ENCODE peak calls at places on chromosomes 11 and 22, in four cellular contexts. H, K, I and O are unnamed samples.

GRCh38 chr22:24685804-24686203 is 82.8 kb downstream of the GGT1 start:
- DNase-seq in H (peak; percentile 63), K (no peak), I (no peak), O (no peak)

GRCh38 chr11:45647329-45647728 is 18.1 kb downstream of the CHST1 start:
- DNase-seq in H (no peak), K (no peak), I (no peak), O (no peak)

GRCh38 chr11:108666373-108666772 is 1.5 kb downstream of the DDX10 start:
- DNase-seq in H (no peak), K (peak; percentile 26), I (no peak), O (peak; percentile 42)

GRCh38 chr11:121163658-121164308 is 62.7 kb downstream of the TECTA start:
- DNase-seq in H (no peak), K (peak; percentile 47), I (peak; percentile 44), O (peak; percentile 60)

GRCh38 chr22:25125693-25126357 is 73.8 kb upstream of the CRYBB3 start:
- DNase-seq in H (no peak), K (no peak), I (no peak), O (no peak)

GRCh38 chr22:48301908-48302307 is 1525.8 kb downstream of the BRD1 start:
- DNase-seq in H (no peak), K (no peak), I (no peak), O (no peak)

GRCh38 chr11:57566035-57566504 is 1.4 kb downstream of the UBE2L6 start:
- DNase-seq in H (no peak), K (peak; percentile 56), I (peak; percentile 51), O (peak; percentile 41)

GRCh38 chr11:126766425-126766824 is 234.1 kb downstream of the KIRREL3 start:
- DNase-seq in H (no peak), K (no peak), I (no peak), O (peak; percentile 4)

GRCh38 chr11:27485930-27486773 is 13.6 kb upstream of the LGR4 start:
- DNase-seq in H (no peak), K (peak; percentile 70), I (peak; percentile 47), O (peak; percentile 85)

GRCh38 chr11:13042873-13043338 is 33.8 kb downstream of the RASSF10 start:
- DNase-seq in H (no peak), K (no peak), I (no peak), O (no peak)

GRCh38 chr11:114289779-114290178 is 6.4 kb upstream of the NNMT start:
- DNase-seq in H (no peak), K (no peak), I (no peak), O (no peak)

GRCh38 chr11:62610814-62611704 is 1.5 kb downstream of the EML3 start:
- DNase-seq in H (no peak), K (no peak), I (no peak), O (no peak)

GRCh38 chr11:44600739-44601416 is 35.4 kb downstream of the CD82 start:
- DNase-seq in H (no peak), K (no peak), I (peak; percentile 70), O (no peak)

GRCh38 chr11:27757953-27758352 is 57.7 kb upstream of the BDNF start:
- DNase-seq in H (peak; percentile 72), K (peak; percentile 8), I (peak; percentile 66), O (peak; percentile 53)

GRCh38 chr22:29093501-29093921 is 20.7 kb downstream of the KREMEN1 start:
- DNase-seq in H (no peak), K (peak; percentile 35), I (peak; percentile 37), O (no peak)

GRCh38 chr11:12377824-12378593 is 638 bp downstream of the PARVA start:
- DNase-seq in H (peak; percentile 94), K (peak; percentile 91), I (peak; percentile 87), O (peak; percentile 83)

GRCh38 chr22:28951969-28952521 is 68.7 kb downstream of the ZNRF3 start:
- DNase-seq in H (peak; percentile 11), K (no peak), I (no peak), O (no peak)

GRCh38 chr11:130023204-130023603 is 20.6 kb upstream of the PRDM10 start:
- DNase-seq in H (peak; percentile 85), K (peak; percentile 92), I (peak; percentile 75), O (peak; percentile 95)

GRCh38 chr11:85787809-85788805 is 22.8 kb downstream of the SYTL2 start:
- DNase-seq in H (no peak), K (peak; percentile 92), I (peak; percentile 19), O (peak; percentile 93)

GRCh38 chr11:74141274-74141695 is 29.5 kb downstream of the C2CD3 start:
- DNase-seq in H (no peak), K (peak; percentile 48), I (no peak), O (peak; percentile 83)

GRCh38 chr22:27490080-27490479 is 311.5 kb downstream of the MN1 start:
- DNase-seq in H (no peak), K (no peak), I (no peak), O (no peak)

GRCh38 chr11:104999716-105000115 is 23.3 kb downstream of the CASP5 start:
- DNase-seq in H (no peak), K (peak; percentile 20), I (no peak), O (no peak)

GRCh38 chr11:116640641-116641402 is 132.0 kb downstream of the BUD13 start:
- DNase-seq in H (no peak), K (no peak), I (no peak), O (no peak)

GRCh38 chr11:129930306-129930705 is 34.9 kb upstream of the NFRKB start:
- DNase-seq in H (no peak), K (peak; percentile 62), I (no peak), O (peak; percentile 93)

GRCh38 chr22:34414467-34415440 is 494.5 kb upstream of the LARGE1 start:
- DNase-seq in H (peak; percentile 51), K (peak; percentile 86), I (peak; percentile 8), O (peak; percentile 46)

GRCh38 chr11:68470304-68470811 is 9.8 kb downstream of the PPP6R3 start:
- DNase-seq in H (no peak), K (no peak), I (no peak), O (no peak)

GRCh38 chr22:17269224-17269606 is 50.0 kb upstream of the ADA2 start:
- DNase-seq in H (no peak), K (no peak), I (no peak), O (no peak)

GRCh38 chr11:68354181-68354872 is 41.9 kb downstream of the LRP5 start:
- DNase-seq in H (peak; percentile 96), K (peak; percentile 94), I (peak; percentile 94), O (peak; percentile 98)

GRCh38 chr11:25941353-25941752 is 390.6 kb upstream of the ANO3 start:
- DNase-seq in H (no peak), K (no peak), I (no peak), O (no peak)